ENCODE peak calls at places on chromosome 10, in eight cellular contexts. One of them, this sample, is unnamed. For H3K4me1, the result is how much of the 10 kb centered on the place peaks cover.

GRCh38 chr10:7388602-7389001 is 22.2 kb downstream of the SFMBT2 start:
- DNase-seq in Panc1: no peak
- DNase-seq in stomach: no peak
- DNase-seq in HCT116: no peak
- DNase-seq in transverse colon: no peak
- DNase-seq in upper lobe of left lung: no peak
- DNase-seq in SK-N-SH: no peak
- DNase-seq in suprapubic skin: no peak
- DNase-seq in this sample: no peak

GRCh38 chr10:17888189-17888588 is 63.5 kb upstream of the SLC39A12 start:
- DNase-seq in Panc1: no peak
- DNase-seq in stomach: no peak
- DNase-seq in HCT116: no peak
- DNase-seq in transverse colon: no peak
- DNase-seq in upper lobe of left lung: no peak
- DNase-seq in SK-N-SH: no peak
- DNase-seq in suprapubic skin: no peak
- DNase-seq in this sample: no peak

GRCh38 chr10:36116751-36117150 is 474.7 kb upstream of the FZD8 start:
- DNase-seq in Panc1: no peak
- DNase-seq in stomach: no peak
- DNase-seq in HCT116: no peak
- DNase-seq in transverse colon: no peak
- DNase-seq in upper lobe of left lung: no peak
- DNase-seq in SK-N-SH: no peak
- DNase-seq in suprapubic skin: no peak
- DNase-seq in this sample: no peak

GRCh38 chr10:60397792-60398191 is 8.1 kb upstream of the ANK3 start:
- DNase-seq in Panc1: no peak
- DNase-seq in stomach: no peak
- DNase-seq in HCT116: no peak
- DNase-seq in transverse colon: no peak
- DNase-seq in upper lobe of left lung: no peak
- DNase-seq in SK-N-SH: no peak
- DNase-seq in suprapubic skin: no peak
- DNase-seq in this sample: no peak

GRCh38 chr10:102040305-102040704 is 15.7 kb downstream of the ARMH3 start:
- DNase-seq in Panc1: no peak
- DNase-seq in stomach: no peak
- DNase-seq in HCT116: no peak
- DNase-seq in transverse colon: no peak
- DNase-seq in upper lobe of left lung: no peak
- DNase-seq in SK-N-SH: no peak
- DNase-seq in suprapubic skin: no peak
- DNase-seq in this sample: no peak

GRCh38 chr10:19592276-19592675 is 224.0 kb upstream of the PLXDC2 start:
- DNase-seq in Panc1: no peak
- DNase-seq in stomach: no peak
- DNase-seq in HCT116: no peak
- DNase-seq in transverse colon: no peak
- DNase-seq in upper lobe of left lung: no peak
- DNase-seq in SK-N-SH: no peak
- DNase-seq in suprapubic skin: no peak
- DNase-seq in this sample: no peak

GRCh38 chr10:57968328-57969016 is 299.2 kb downstream of the IPMK start:
- DNase-seq in Panc1: no peak
- DNase-seq in stomach: no peak
- DNase-seq in HCT116: no peak
- DNase-seq in transverse colon: no peak
- DNase-seq in upper lobe of left lung: no peak
- DNase-seq in SK-N-SH: no peak
- DNase-seq in suprapubic skin: no peak
- DNase-seq in this sample: no peak

GRCh38 chr10:15293862-15294835 is 76.9 kb downstream of the FAM171A1 start:
- DNase-seq in Panc1: no peak
- DNase-seq in stomach: no peak
- DNase-seq in HCT116: no peak
- DNase-seq in transverse colon: no peak
- DNase-seq in upper lobe of left lung: no peak
- DNase-seq in SK-N-SH: no peak
- DNase-seq in suprapubic skin: no peak
- DNase-seq in this sample: no peak

GRCh38 chr10:131660427-131660826 is 240.4 kb upstream of the PPP2R2D start:
- DNase-seq in Panc1: no peak
- DNase-seq in stomach: no peak
- DNase-seq in HCT116: no peak
- DNase-seq in transverse colon: no peak
- DNase-seq in upper lobe of left lung: no peak
- DNase-seq in SK-N-SH: no peak
- DNase-seq in suprapubic skin: peak
- DNase-seq in this sample: no peak

GRCh38 chr10:101690461-101690860 is 4.5 kb downstream of the FBXW4 start:
- DNase-seq in Panc1: no peak
- DNase-seq in stomach: no peak
- DNase-seq in HCT116: no peak
- DNase-seq in transverse colon: no peak
- DNase-seq in upper lobe of left lung: no peak
- DNase-seq in SK-N-SH: no peak
- DNase-seq in suprapubic skin: no peak
- DNase-seq in this sample: no peak

GRCh38 chr10:71727429-71728217 is 8.0 kb upstream of the C10orf105 start:
- DNase-seq in Panc1: no peak
- DNase-seq in stomach: peak
- DNase-seq in HCT116: no peak
- DNase-seq in transverse colon: peak
- DNase-seq in upper lobe of left lung: no peak
- DNase-seq in SK-N-SH: peak
- DNase-seq in suprapubic skin: peak
- DNase-seq in this sample: peak

GRCh38 chr10:97921581-97922377 is 72.1 kb downstream of the GOLGA7B start:
- DNase-seq in Panc1: no peak
- DNase-seq in stomach: peak
- DNase-seq in HCT116: no peak
- DNase-seq in transverse colon: no peak
- DNase-seq in upper lobe of left lung: no peak
- DNase-seq in SK-N-SH: no peak
- DNase-seq in suprapubic skin: no peak
- DNase-seq in this sample: no peak

GRCh38 chr10:85995791-85996190 is 370.8 kb downstream of the GRID1 start:
- DNase-seq in Panc1: no peak
- DNase-seq in stomach: peak
- DNase-seq in HCT116: peak
- DNase-seq in transverse colon: no peak
- DNase-seq in upper lobe of left lung: no peak
- DNase-seq in SK-N-SH: peak
- DNase-seq in suprapubic skin: no peak
- DNase-seq in this sample: no peak

GRCh38 chr10:126090911-126091728 is 194.8 kb downstream of the FANK1 start:
- DNase-seq in Panc1: peak
- DNase-seq in stomach: no peak
- DNase-seq in HCT116: no peak
- DNase-seq in transverse colon: no peak
- DNase-seq in upper lobe of left lung: no peak
- DNase-seq in SK-N-SH: no peak
- DNase-seq in suprapubic skin: no peak
- DNase-seq in this sample: no peak

GRCh38 chr10:19815478-19816419 is 483 bp upstream of the PLXDC2 start:
- DNase-seq in Panc1: no peak
- DNase-seq in stomach: peak
- DNase-seq in HCT116: no peak
- DNase-seq in transverse colon: peak
- DNase-seq in upper lobe of left lung: peak
- DNase-seq in SK-N-SH: peak
- DNase-seq in suprapubic skin: peak
- DNase-seq in this sample: peak

GRCh38 chr10:6089334-6090219 is 743 bp downstream of the RBM17 start:
- DNase-seq in Panc1: no peak
- DNase-seq in stomach: no peak
- DNase-seq in HCT116: no peak
- DNase-seq in transverse colon: peak
- DNase-seq in upper lobe of left lung: no peak
- DNase-seq in SK-N-SH: peak
- DNase-seq in suprapubic skin: peak
- DNase-seq in this sample: no peak

GRCh38 chr10:130393342-130393741 is 257.2 kb downstream of the GLRX3 start:
- DNase-seq in Panc1: no peak
- DNase-seq in stomach: peak
- DNase-seq in HCT116: no peak
- DNase-seq in transverse colon: no peak
- DNase-seq in upper lobe of left lung: no peak
- DNase-seq in SK-N-SH: no peak
- DNase-seq in suprapubic skin: no peak
- DNase-seq in this sample: no peak

GRCh38 chr10:76150139-76150885 is 718.9 kb downstream of the LRMDA start:
- DNase-seq in Panc1: no peak
- DNase-seq in stomach: peak
- DNase-seq in HCT116: no peak
- DNase-seq in transverse colon: no peak
- DNase-seq in upper lobe of left lung: no peak
- DNase-seq in SK-N-SH: no peak
- DNase-seq in suprapubic skin: no peak
- DNase-seq in this sample: peak

GRCh38 chr10:63008491-63008890 is 124.6 kb upstream of the NRBF2 start:
- DNase-seq in Panc1: no peak
- DNase-seq in stomach: no peak
- DNase-seq in HCT116: no peak
- DNase-seq in transverse colon: no peak
- DNase-seq in upper lobe of left lung: no peak
- DNase-seq in SK-N-SH: no peak
- DNase-seq in suprapubic skin: no peak
- DNase-seq in this sample: no peak

GRCh38 chr10:63007112-63007511 is 126.0 kb upstream of the NRBF2 start:
- DNase-seq in Panc1: no peak
- DNase-seq in stomach: no peak
- DNase-seq in HCT116: no peak
- DNase-seq in transverse colon: no peak
- DNase-seq in upper lobe of left lung: no peak
- DNase-seq in SK-N-SH: no peak
- DNase-seq in suprapubic skin: no peak
- DNase-seq in this sample: no peak

GRCh38 chr10:63005246-63005645 is 127.9 kb upstream of the NRBF2 start:
- DNase-seq in Panc1: no peak
- DNase-seq in stomach: no peak
- DNase-seq in HCT116: no peak
- DNase-seq in transverse colon: no peak
- DNase-seq in upper lobe of left lung: no peak
- DNase-seq in SK-N-SH: no peak
- DNase-seq in suprapubic skin: no peak
- DNase-seq in this sample: no peak

DNA sequence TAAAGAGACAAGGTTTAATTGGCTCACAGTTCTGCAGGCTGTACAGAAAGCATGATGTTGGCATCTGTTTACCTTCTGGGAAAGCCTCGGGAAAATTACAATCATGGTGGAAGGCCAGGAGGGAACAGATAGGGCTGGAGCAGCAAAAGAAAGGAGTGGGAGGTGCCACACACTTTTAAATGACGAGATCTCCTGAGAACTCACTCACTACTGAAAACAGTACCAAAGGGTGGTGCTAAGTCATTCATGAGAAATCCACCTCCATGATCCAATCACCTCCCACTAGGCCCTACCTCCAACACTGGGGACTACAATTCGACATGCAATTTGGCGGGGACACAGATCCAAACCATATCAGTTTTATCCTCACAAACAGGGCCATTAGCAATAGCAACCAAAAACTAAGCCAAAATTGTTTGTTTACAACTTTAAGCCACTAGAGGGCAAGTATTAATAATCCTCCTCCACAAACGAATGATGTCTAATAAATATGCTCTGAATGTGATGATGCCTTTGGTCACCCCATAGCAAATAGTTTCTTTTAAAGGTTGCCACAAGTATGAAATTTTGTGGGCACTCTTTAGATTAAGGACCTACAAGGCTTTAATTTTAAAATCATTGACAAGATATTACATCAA is 129.2 kb upstream of the NRBF2 start:
- DNase-seq in Panc1: no peak
- DNase-seq in stomach: no peak
- DNase-seq in HCT116: peak
- DNase-seq in transverse colon: no peak
- DNase-seq in upper lobe of left lung: no peak
- DNase-seq in SK-N-SH: peak
- DNase-seq in suprapubic skin: no peak
- DNase-seq in this sample: no peak
- TF ChIP-seq CTCF in Panc1: peak
- TF ChIP-seq CTCF in stomach: no peak
- TF ChIP-seq CTCF in HCT116: peak
- TF ChIP-seq CTCF in transverse colon: no peak
- TF ChIP-seq CTCF in upper lobe of left lung: no peak
- TF ChIP-seq CTCF in SK-N-SH: peak
- TF ChIP-seq CTCF in suprapubic skin: no peak
- TF ChIP-seq CTCF in this sample: no peak

GRCh38 chr10:93437946-93438795 is 44.0 kb downstream of the MYOF start:
- DNase-seq in Panc1: no peak
- DNase-seq in stomach: no peak
- DNase-seq in HCT116: no peak
- DNase-seq in transverse colon: no peak
- DNase-seq in upper lobe of left lung: no peak
- DNase-seq in SK-N-SH: no peak
- DNase-seq in suprapubic skin: no peak
- DNase-seq in this sample: no peak
- H3K4me1 ChIP-seq in Panc1: half or more
- H3K4me1 ChIP-seq in stomach: half or more
- H3K4me1 ChIP-seq in HCT116: half or more
- H3K4me1 ChIP-seq in transverse colon: under half
- H3K4me1 ChIP-seq in upper lobe of left lung: half or more
- H3K4me1 ChIP-seq in SK-N-SH: half or more
- H3K4me1 ChIP-seq in suprapubic skin: half or more
- H3K4me1 ChIP-seq in this sample: under half

GRCh38 chr10:113985342-113985844 is 58.3 kb upstream of the ADRB1 start:
- DNase-seq in Panc1: no peak
- DNase-seq in stomach: no peak
- DNase-seq in HCT116: no peak
- DNase-seq in transverse colon: no peak
- DNase-seq in upper lobe of left lung: no peak
- DNase-seq in SK-N-SH: no peak
- DNase-seq in suprapubic skin: no peak
- DNase-seq in this sample: no peak
- TF ChIP-seq POLR2AphosphoS5 in Panc1: no peak
- TF ChIP-seq POLR2AphosphoS5 in stomach: no peak
- TF ChIP-seq POLR2AphosphoS5 in HCT116: no peak
- TF ChIP-seq POLR2AphosphoS5 in transverse colon: no peak
- TF ChIP-seq POLR2AphosphoS5 in upper lobe of left lung: no peak
- TF ChIP-seq POLR2AphosphoS5 in SK-N-SH: no peak
- TF ChIP-seq POLR2AphosphoS5 in suprapubic skin: no peak
- TF ChIP-seq POLR2AphosphoS5 in this sample: no peak

DNA sequence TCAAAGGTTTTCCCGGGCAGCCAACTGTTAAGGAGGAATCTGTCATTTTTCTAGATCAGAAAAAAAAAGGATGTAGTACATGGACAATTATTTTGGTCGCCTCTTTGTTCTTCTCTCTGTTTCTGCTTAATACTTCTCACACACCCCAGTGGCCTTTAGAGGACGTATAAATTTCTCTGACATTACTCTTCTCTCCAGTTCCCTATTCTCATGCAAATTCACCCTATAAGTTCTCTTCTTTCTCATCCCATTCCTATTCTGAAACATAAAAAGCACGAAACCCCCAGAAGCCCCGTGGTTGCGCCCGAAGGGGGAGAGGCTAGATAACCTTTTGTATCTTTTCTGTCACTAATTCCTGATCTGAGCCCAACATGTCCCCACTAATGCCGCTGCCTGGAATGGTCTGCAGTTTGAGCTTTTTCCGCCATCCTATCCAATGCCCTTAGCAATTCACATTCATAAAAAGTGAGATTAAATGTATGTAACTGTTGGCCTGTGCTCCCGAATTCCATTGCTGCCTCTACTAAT is 136.9 kb downstream of the SKIDA1 start:
- DNase-seq in Panc1: no peak
- DNase-seq in stomach: no peak
- DNase-seq in HCT116: no peak
- DNase-seq in transverse colon: no peak
- DNase-seq in upper lobe of left lung: no peak
- DNase-seq in SK-N-SH: no peak
- DNase-seq in suprapubic skin: no peak
- DNase-seq in this sample: no peak
- TF ChIP-seq CTCF in Panc1: no peak
- TF ChIP-seq CTCF in stomach: no peak
- TF ChIP-seq CTCF in HCT116: no peak
- TF ChIP-seq CTCF in transverse colon: no peak
- TF ChIP-seq CTCF in upper lobe of left lung: no peak
- TF ChIP-seq CTCF in SK-N-SH: no peak
- TF ChIP-seq CTCF in suprapubic skin: no peak
- TF ChIP-seq CTCF in this sample: no peak

This sample was measured in prostate gland.